ENCODE peak calls at places on chromosomes 3 and 15, in seven cellular contexts. N is neuronal stem cell, P is H9, D is IMR-90, H is H1, L is trophoblast cell, A is mesenchymal stem cell. G is an unnamed sample.

GRCh38 chr3:4949659-4950058 is 29.6 kb upstream of the BHLHE40 start:
- DNase-seq in A (no peak), L (no peak), N (no peak), H (no peak), D (no peak), P (no peak), G (no peak)

GRCh38 chr15:57892181-57892580 is 173.3 kb downstream of the ALDH1A2 start:
- DNase-seq in H (no peak), A (no peak), N (no peak), D (no peak), L (no peak), P (no peak), G (no peak)

GRCh38 chr3:4986175-4986610 is 7.0 kb downstream of the BHLHE40 start:
- DNase-seq in H (no peak), L (no peak), A (no peak), P (no peak), N (no peak), D (peak), G (no peak)

GRCh38 chr3:9105421-9105820 is 142.1 kb upstream of the RAD18 start:
- DNase-seq in P (no peak), D (no peak), A (no peak), N (no peak), L (no peak), H (no peak), G (peak)

GRCh38 chr15:31471731-31472430 is 145.2 kb downstream of the KLF13 start:
- DNase-seq in L (peak), D (peak), N (no peak), H (no peak), P (peak), A (peak), G (no peak)

GRCh38 chr15:74542192-74543042 is 1.4 kb downstream of the ARID3B start:
- DNase-seq in P (no peak), L (no peak), A (no peak), D (no peak), N (no peak), H (no peak), G (peak)

GRCh38 chr15:35671197-35671596 is 125.2 kb upstream of the DPH6 start:
- DNase-seq in L (no peak), H (no peak), A (no peak), D (no peak), N (no peak), P (no peak), G (no peak)

GRCh38 chr3:119343719-119344118 is 49.5 kb downstream of the ARHGAP31 start:
- DNase-seq in A (no peak), N (no peak), D (no peak), L (no peak), P (no peak), H (no peak), G (peak)

GRCh38 chr15:66799242-66799641 is 97.2 kb downstream of the SMAD6 start:
- DNase-seq in H (no peak), D (no peak), L (no peak), N (no peak), A (no peak), P (no peak), G (no peak)

GRCh38 chr3:69433938-69434263 is 48.0 kb upstream of the FRMD4B start:
- DNase-seq in P (no peak), A (peak), N (peak), H (no peak), L (no peak), D (peak), G (no peak)

GRCh38 chr15:85479071-85479647 is 98.8 kb downstream of the AKAP13 start:
- DNase-seq in P (no peak), N (no peak), L (no peak), H (no peak), D (peak), A (peak), G (peak)

GRCh38 chr15:22918056-22918455 is 62.1 kb downstream of the CYFIP1 start:
- DNase-seq in L (peak), P (no peak), A (peak), D (peak), H (no peak), N (no peak), G (no peak)

GRCh38 chr3:148146241-148146640 is 551.5 kb upstream of the AGTR1 start:
- DNase-seq in L (no peak), D (no peak), A (no peak), N (no peak), P (no peak), H (no peak), G (no peak)

GRCh38 chr15:98547741-98548166 is 100.6 kb upstream of the IGF1R start:
- DNase-seq in P (peak), D (no peak), A (peak), N (no peak), H (peak), L (no peak), G (peak)

GRCh38 chr15:39312984-39313383 is 267.9 kb upstream of the THBS1 start:
- DNase-seq in P (no peak), H (no peak), N (no peak), D (no peak), L (no peak), A (no peak), G (peak)

GRCh38 chr3:124034016-124034808 is 42.3 kb upstream of the ROPN1 start:
- DNase-seq in P (peak), H (peak), A (peak), D (no peak), L (no peak), N (peak), G (peak)

GRCh38 chr15:93233710-93234109 is 144.7 kb upstream of the RGMA start:
- DNase-seq in N (no peak), L (no peak), D (no peak), H (no peak), A (no peak), P (no peak), G (no peak)

GRCh38 chr15:31325432-31325975 is 1.1 kb upstream of the KLF13 start:
- DNase-seq in D (peak), H (no peak), L (no peak), N (no peak), P (no peak), A (no peak), G (peak)

GRCh38 chr3:15287565-15288330 is 44.6 kb downstream of the SH3BP5 start:
- DNase-seq in L (peak), H (no peak), N (no peak), P (no peak), D (peak), A (peak), G (no peak)

GRCh38 chr15:101380146-101380545 is 85.1 kb upstream of the SNRPA1 start:
- DNase-seq in D (no peak), H (no peak), N (no peak), L (no peak), P (no peak), A (no peak), G (no peak)

GRCh38 chr15:40448354-40448753 is 7.6 kb downstream of the BAHD1 start:
- DNase-seq in N (no peak), A (no peak), D (no peak), P (no peak), L (no peak), H (no peak), G (no peak)

GRCh38 chr15:41148065-41148464 is 32.0 kb upstream of the INO80 start:
- DNase-seq in N (no peak), A (no peak), D (no peak), L (no peak), H (no peak), P (no peak), G (no peak)

GRCh38 chr15:89387140-89387903 is 52.7 kb upstream of the POLG start:
- DNase-seq in D (no peak), N (no peak), L (no peak), P (no peak), A (no peak), H (no peak), G (no peak)

GRCh38 chr15:98760112-98760826 is 111.9 kb downstream of the IGF1R start:
- DNase-seq in D (no peak), H (no peak), P (no peak), L (no peak), N (no peak), A (no peak), G (no peak)

DNA sequence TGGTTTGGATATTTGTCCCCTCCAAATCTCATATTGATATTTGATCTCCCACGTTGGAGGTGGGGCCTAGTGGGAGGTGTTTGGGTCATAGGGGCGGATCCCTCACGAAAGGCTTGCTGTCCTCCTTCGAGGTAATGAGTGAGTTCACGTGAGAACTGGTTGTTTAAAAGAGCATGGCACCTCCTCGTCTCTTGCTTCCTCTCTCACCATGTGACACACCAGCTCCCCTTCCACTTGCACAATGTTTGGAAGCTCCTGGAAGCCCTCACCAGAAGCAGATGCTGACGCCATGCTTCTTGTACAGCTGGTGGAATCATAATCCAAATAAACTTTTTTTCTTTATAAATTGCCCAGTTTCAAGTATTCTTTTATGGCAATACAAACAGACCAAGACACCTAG is 38.6 kb downstream of the RFTN1 start:
- DNase-seq in N (no peak), D (peak), L (no peak), H (no peak), P (no peak), A (peak), G (no peak)
- H2BK5ac ChIP-seq in N (no peak), D (peak), L (no peak), H (no peak), P (no peak), A (no peak), G (no peak)

DNA sequence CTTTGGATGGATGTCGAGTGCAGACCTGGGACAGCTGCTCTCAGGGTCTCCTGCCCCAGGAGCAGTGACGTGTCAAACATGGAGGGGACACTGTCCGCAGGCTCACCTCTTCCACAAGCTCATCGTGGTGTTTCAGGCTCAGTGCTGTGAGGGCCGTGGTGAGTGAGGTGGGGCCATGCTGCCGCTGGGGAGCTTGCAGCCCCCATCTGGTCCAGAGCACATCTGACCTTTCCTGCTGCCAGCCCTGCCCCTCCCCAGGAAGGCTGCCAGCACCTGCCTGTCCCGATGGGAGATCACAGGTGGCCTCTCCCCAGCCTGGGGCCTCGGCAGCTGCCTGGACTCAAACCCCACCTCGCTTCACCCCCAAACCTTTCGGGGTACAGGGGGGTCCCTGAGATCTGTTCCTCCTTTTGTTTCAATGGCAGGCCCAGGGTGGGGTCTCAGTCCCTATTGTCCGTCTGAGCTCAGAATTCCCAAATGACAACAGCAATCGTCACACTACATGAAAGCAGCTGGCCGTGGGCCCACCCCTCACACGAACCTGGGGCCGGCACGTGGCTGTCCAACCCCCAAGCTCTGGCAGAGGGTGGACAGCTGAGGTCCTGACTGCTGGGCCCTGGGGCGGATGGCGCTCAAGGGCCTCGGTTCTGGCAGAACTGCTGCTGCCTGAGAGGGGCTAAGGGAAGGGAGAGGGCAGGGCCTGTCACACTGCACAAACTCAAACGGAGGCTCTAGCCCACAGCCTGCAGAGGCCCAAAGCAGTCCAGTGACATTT is 65.0 kb upstream of the RPL32 start:
- DNase-seq in A (no peak), N (no peak), L (no peak), H (no peak), P (no peak), D (no peak), G (no peak)
- H2BK5ac ChIP-seq in A (no peak), N (no peak), L (no peak), H (no peak), P (no peak), D (no peak), G (no peak)

GRCh38 chr3:160953681-160954080 is 151.5 kb downstream of the B3GALNT1 start:
- DNase-seq in L (no peak), H (no peak), P (no peak), D (no peak), N (no peak), A (no peak), G (no peak)
- H2BK5ac ChIP-seq in L (no peak), H (no peak), P (no peak), D (no peak), N (no peak), A (no peak), G (no peak)

DNA sequence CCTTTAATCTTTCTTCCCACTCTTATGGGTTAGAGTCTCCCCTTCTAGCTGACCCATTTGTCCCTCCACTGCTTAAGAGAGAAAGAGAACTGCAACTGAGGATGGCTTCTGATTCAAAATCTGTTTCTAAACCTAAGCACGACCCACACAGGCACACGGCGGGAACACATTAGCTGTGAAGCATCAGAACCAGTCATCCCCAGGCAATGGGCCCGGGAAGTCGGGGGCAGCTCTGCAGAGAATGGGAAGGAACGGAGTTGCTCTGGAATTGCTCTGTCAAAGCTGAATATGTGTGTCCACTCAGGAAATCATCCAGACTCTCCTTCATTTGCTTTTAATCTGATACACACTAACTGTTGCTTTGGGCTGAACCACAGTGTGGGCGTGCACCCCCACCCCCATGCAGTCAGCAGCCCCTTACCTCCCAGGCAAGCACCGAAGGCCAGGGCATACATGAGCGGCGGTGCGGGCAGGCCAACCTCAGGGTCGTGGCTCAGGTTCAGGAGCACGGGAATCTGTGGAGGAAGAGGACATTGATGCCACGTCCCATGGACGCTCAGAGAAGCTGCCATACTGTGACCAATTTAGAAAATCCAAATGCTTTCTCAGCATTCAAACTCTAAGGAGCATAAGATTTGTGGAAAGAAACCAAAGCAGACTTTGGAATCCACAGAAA is 248.0 kb downstream of the OCA2 start:
- DNase-seq in A (no peak), D (no peak), H (peak), L (no peak), N (no peak), P (no peak), G (no peak)
- H2BK5ac ChIP-seq in A (no peak), D (no peak), H (no peak), L (no peak), N (no peak), P (no peak), G (no peak)